ENCODE peak calls at places on chromosomes 7 and 10, in ten cellular contexts. I is transverse colon; Y is CD8-positive, alpha-beta T cell; O is left ventricle myocardium inferior; W is HepG2; U is tibial nerve; J is Panc1; N is upper lobe of left lung; G is psoas muscle; M is IMR-90. B is an unnamed sample. For H3K36me3, the result is how much of the 10 kb centered on the place peaks cover.

GRCh38 chr10:5234106-5234877 is 37.7 kb downstream of the AKR1C4 start:
- DNase-seq in N (peak), G (no peak), M (peak), U (no peak), Y (no peak), O (no peak), J (no peak), I (peak), W (peak), B (no peak)

GRCh38 chr10:125062244-125063208 is 97.8 kb downstream of the CTBP2 start:
- DNase-seq in J (no peak), W (no peak), G (peak), O (peak), I (no peak), N (no peak), Y (no peak), U (no peak), M (no peak), B (no peak)

GRCh38 chr10:107994621-107995274 is 830.2 kb upstream of the SORCS1 start:
- DNase-seq in Y (no peak), M (no peak), W (no peak), O (no peak), G (no peak), J (no peak), N (no peak), I (no peak), U (no peak), B (no peak)

GRCh38 chr7:106462365-106462859 is 177.6 kb upstream of the NAMPT start:
- DNase-seq in G (no peak), M (peak), I (no peak), N (no peak), J (peak), Y (no peak), W (peak), U (no peak), O (no peak), B (no peak)

GRCh38 chr7:40437498-40437897 is 302.7 kb downstream of the SUGCT start:
- DNase-seq in J (peak), U (no peak), M (peak), G (no peak), O (no peak), N (no peak), W (peak), I (no peak), Y (no peak), B (peak)

GRCh38 chr10:120887482-120887881 is 36.3 kb downstream of the WDR11 start:
- DNase-seq in W (no peak), G (no peak), I (no peak), Y (no peak), M (no peak), O (no peak), J (no peak), U (no peak), N (no peak), B (no peak)

GRCh38 chr7:34070486-34071323 is 165.4 kb downstream of the BMPER start:
- DNase-seq in Y (no peak), I (no peak), O (no peak), M (peak), U (no peak), J (no peak), G (no peak), N (no peak), W (no peak), B (no peak)

GRCh38 chr7:122637799-122638198 is 61.1 kb downstream of the RNF133 start:
- DNase-seq in N (no peak), I (no peak), G (no peak), W (no peak), O (no peak), M (no peak), J (no peak), U (no peak), Y (no peak), B (no peak)

GRCh38 chr10:49272251-49273081 is 26.5 kb upstream of the C10orf71 start:
- DNase-seq in M (peak), J (no peak), N (no peak), O (peak), G (peak), U (peak), W (no peak), I (no peak), Y (no peak), B (no peak)

GRCh38 chr7:79182283-79182682 is 271.2 kb downstream of the MAGI2 start:
- DNase-seq in W (no peak), O (no peak), M (peak), Y (no peak), I (no peak), G (no peak), N (no peak), U (no peak), J (no peak), B (no peak)

GRCh38 chr10:49144021-49144720 is 10.3 kb upstream of the FAM170B start:
- DNase-seq in Y (no peak), M (peak), W (no peak), I (no peak), O (no peak), N (no peak), G (no peak), U (no peak), J (no peak), B (no peak)

GRCh38 chr10:48659790-48660189 is 24.9 kb upstream of the WDFY4 start:
- DNase-seq in U (no peak), O (no peak), M (no peak), N (no peak), I (no peak), G (no peak), J (no peak), W (no peak), Y (no peak), B (no peak)

GRCh38 chr10:110162749-110163148 is 44.7 kb upstream of the MXI1 start:
- DNase-seq in W (no peak), U (no peak), J (no peak), N (no peak), G (no peak), M (no peak), I (peak), O (no peak), Y (no peak), B (no peak)

GRCh38 chr10:4810093-4810492 is 15.9 kb upstream of the AKR1E2 start:
- DNase-seq in G (no peak), Y (no peak), W (no peak), N (no peak), M (peak), J (no peak), U (no peak), I (no peak), O (no peak), B (no peak)

GRCh38 chr10:90862908-90863514 is 5.2 kb upstream of the HTR7 start:
- DNase-seq in W (peak), O (no peak), N (no peak), G (no peak), Y (no peak), J (peak), M (peak), I (no peak), U (no peak), B (no peak)

GRCh38 chr10:131663411-131663810 is 237.4 kb upstream of the PPP2R2D start:
- DNase-seq in W (no peak), Y (no peak), G (no peak), N (no peak), J (no peak), U (no peak), O (no peak), I (no peak), M (no peak), B (no peak)

GRCh38 chr10:77318739-77319138 is 318.9 kb downstream of the KCNMA1 start:
- DNase-seq in I (no peak), Y (no peak), N (no peak), M (no peak), O (no peak), G (no peak), W (no peak), J (no peak), U (no peak), B (no peak)

GRCh38 chr7:867001-867405 is 9.4 kb upstream of the GET4 start:
- DNase-seq in J (no peak), N (peak), O (peak), U (peak), M (peak), Y (no peak), I (peak), G (peak), W (no peak), B (peak)

GRCh38 chr10:6667679-6668270 is 87.7 kb upstream of the PRKCQ start:
- DNase-seq in O (no peak), J (no peak), G (no peak), I (peak), N (no peak), Y (no peak), M (peak), U (no peak), W (peak), B (no peak)

GRCh38 chr7:43727494-43727893 is 1.8 kb downstream of the COA1 start:
- DNase-seq in Y (no peak), O (no peak), U (no peak), J (no peak), W (no peak), I (no peak), N (no peak), M (no peak), G (no peak), B (no peak)

GRCh38 chr7:43729924-43730248 is 563 bp upstream of the COA1 start:
- DNase-seq in U (no peak), I (no peak), M (no peak), N (no peak), Y (no peak), G (no peak), O (no peak), W (no peak), J (no peak), B (no peak)

GRCh38 chr7:43726466-43726865 is 2.9 kb downstream of the COA1 start:
- DNase-seq in O (no peak), M (no peak), N (no peak), W (no peak), U (no peak), G (no peak), I (no peak), Y (no peak), J (no peak), B (no peak)

GRCh38 chr7:43727003-43727402 is 2.3 kb downstream of the COA1 start:
- DNase-seq in J (no peak), Y (no peak), I (no peak), G (no peak), O (no peak), W (no peak), M (no peak), N (no peak), U (no peak), B (no peak)

DNA sequence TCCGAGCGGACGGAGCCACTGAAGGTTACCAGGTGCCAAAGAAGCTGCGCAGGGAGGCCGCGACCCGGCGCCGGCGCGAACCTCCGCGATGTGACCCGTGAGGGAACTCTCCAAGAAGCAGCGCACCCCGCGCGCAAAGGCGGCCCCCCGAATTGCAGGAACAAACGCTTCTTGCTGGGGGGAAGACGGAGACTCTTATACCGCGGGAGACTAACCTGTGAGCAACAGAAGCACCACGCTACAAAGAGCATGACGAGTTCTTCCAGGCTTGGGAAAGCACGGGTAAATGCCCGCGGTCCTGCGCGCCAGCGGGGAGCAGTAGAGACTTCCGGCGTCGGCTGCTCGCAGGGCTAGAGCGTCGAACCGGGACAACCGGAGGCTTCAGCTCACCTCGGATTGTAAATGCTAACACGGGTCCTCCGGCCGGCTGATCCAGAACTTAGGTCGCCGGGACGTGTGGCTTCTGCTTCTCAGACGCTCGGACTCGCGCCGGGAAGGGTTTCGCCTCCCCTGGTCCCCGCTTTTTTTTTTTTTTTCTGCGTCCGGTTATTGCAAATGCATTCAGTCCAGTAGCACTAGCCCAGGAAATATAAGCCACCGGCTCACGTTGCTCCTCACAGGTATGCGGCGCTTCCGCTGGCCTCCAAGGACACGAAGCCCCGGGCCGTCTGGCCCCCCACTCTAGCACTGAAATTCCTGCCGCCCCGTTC is at the start of gene COA1:
- DNase-seq in Y (peak), M (peak), W (peak), I (peak), O (peak), J (peak), N (peak), G (peak), U (peak), B (peak)
- TF ChIP-seq CTCF in Y (no peak), M (no peak), W (no peak), I (no peak), O (peak), J (no peak), N (peak), G (no peak), U (no peak), B (peak)

DNA sequence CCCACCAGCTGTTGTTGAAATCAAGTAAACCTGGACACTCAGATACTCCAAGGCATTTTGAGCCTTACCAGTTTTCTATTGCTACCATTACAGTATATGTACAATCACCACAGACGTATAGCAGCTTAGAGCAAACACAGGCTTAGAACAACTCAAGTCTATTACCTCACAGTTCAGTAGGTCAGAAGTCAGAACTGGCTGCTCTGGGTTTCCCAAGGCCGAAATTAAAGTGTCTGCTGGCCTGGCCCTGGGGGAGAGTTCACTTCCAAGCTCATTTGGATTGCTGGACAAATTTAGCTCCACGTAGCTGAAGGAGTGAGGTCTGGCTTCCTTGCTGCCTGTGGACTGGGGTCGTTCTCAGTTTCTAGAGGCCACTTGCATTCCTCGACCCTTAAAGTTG is 260.1 kb upstream of the LRRN3 start:
- DNase-seq in U (no peak), M (no peak), I (no peak), W (peak), J (no peak), N (no peak), G (no peak), O (no peak), Y (no peak), B (no peak)
- H3K4me3 ChIP-seq in U (no peak), M (no peak), I (no peak), W (no peak), J (no peak), N (no peak), G (no peak), O (no peak), Y (no peak), B (no peak)

GRCh38 chr10:79280956-79281355 is 66.3 kb upstream of the PPIF start:
- DNase-seq in W (no peak), U (no peak), J (no peak), G (no peak), I (no peak), Y (no peak), N (no peak), O (no peak), M (no peak), B (no peak)
- H3K36me3 ChIP-seq in W (under half), U (half or more), J (under half), G (half or more), I (under half), Y (under half), N (under half), O (under half), M (half or more), B (under half)

GRCh38 chr10:99854860-99855259 is 72.4 kb downstream of the ABCC2 start:
- DNase-seq in W (peak), O (no peak), Y (no peak), G (no peak), M (peak), U (no peak), J (no peak), N (no peak), I (no peak), B (no peak)
- TF ChIP-seq CTCF in W (peak), O (peak), Y (no peak), G (peak), M (peak), U (peak), J (peak), N (peak), I (peak), B (peak)

GRCh38 chr7:13682626-13683025 is 306.8 kb downstream of the ETV1 start:
- DNase-seq in G (no peak), W (no peak), M (no peak), U (no peak), I (no peak), N (no peak), Y (no peak), J (no peak), O (no peak), B (no peak)

DNA sequence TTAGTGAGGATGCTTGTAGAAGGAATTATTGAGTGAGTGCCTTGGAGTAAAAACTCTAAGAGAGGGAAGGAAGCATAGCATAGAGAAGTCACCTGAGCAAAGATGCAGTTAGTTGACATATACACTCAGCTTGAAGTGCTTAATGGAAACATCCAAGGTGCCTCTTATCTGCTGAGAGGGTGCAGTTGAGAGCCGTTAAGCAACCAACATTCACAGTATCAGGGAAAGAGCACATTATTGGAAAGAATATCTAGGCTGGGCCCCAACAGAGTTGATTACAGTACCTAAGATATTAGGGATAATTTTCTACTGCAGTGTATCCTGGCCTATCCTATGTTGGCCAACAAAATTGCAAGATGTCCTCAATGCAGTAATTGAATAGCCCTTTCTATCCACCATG is 302.0 kb downstream of the ETV1 start:
- DNase-seq in G (no peak), J (no peak), W (no peak), Y (no peak), M (no peak), U (no peak), O (no peak), N (no peak), I (no peak), B (no peak)
- H3K4me3 ChIP-seq in G (no peak), J (no peak), W (no peak), Y (no peak), M (no peak), U (no peak), O (no peak), N (no peak), I (no peak), B (no peak)

DNA sequence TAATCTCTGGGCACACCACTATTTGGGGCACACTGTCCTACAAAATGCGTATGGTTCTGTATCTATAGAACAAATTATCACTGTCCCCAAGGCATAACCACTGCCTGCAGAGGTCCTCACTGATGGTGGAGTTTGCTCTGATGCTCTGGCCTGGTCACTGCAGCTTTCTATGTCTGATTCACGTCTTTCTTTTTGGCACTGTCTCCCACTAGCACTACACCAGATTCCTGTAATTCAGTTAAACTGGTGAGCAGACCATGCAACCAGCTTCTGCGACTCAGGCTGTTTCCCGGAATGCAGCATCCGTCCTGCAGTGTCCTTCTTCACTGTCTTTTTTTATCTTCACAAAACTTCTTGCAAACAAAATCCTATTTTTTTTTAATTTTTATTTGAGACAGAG is 112.8 kb downstream of the KLF6 start:
- DNase-seq in N (no peak), O (no peak), M (peak), J (no peak), W (no peak), Y (no peak), I (no peak), U (no peak), G (no peak), B (no peak)
- H3K36me3 ChIP-seq in N (under half), O (under half), M (under half), J (under half), W (under half), Y (under half), I (under half), U (under half), G (under half), B (under half)

DNA sequence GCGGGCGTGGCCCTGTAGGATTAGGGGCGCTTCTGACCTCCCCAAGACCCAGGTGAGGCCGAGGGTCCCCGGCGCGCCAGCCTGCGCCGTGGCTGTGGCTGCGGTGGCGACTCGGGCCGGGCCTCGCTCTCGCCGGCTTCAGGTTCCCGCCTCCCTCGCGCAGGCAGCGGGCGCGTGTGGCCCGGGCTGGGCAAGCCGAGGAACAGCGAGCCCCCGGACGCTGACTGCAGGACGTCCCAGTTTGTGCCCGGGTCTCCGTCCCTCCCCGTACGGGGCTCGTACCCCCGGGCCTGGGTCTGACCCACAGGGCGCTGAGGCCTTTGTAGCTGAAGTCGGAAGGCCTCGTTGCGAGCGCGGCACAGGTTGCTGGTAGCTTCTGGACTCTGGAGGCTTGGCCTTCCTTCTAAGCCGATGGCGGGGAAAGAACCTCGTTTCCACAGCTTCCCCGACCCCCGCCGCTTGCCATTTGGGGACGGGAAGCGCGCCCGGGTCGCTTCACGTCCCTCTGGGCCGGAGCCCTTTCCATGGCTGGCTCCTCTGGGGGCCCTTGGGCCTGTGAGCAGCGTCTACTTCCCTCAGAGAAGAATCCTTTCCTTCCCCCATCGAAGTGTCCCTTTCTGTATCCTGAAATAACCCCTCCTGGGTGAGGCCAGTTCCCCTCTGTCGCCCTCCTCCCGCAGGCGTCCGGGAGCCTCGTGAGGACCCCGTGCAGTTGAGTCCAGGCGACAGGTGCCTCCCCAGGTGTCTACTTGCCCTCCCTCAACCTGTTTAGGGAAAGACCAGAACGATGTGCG is 9.1 kb downstream of the EVX1 start:
- DNase-seq in J (no peak), Y (no peak), I (no peak), U (no peak), O (no peak), W (no peak), M (no peak), N (no peak), G (no peak), B (no peak)
- TF ChIP-seq CTCF in J (no peak), Y (no peak), I (no peak), U (no peak), O (no peak), W (no peak), M (no peak), N (no peak), G (no peak), B (no peak)

B was measured in ascending aorta.